ENCODE peak calls at places on chromosomes 1 and 21, in four cellular contexts. M is ovary; G is CD8-positive, alpha-beta memory T cell; T is iPS DF 6.9. E is an unnamed sample.

GRCh38 chr21:35048706-35049617 is at the start of gene RUNX1:
- DNase-seq in M (no peak), G (peak), T (no peak), E (no peak)

GRCh38 chr1:201763439-201764140 is 65.4 kb upstream of the IPO9 start:
- DNase-seq in T (no peak), M (no peak), G (no peak), E (no peak)

GRCh38 chr1:213106298-213106697 is 55.3 kb downstream of the RPS6KC1 start:
- DNase-seq in T (no peak), M (no peak), G (no peak), E (no peak)

GRCh38 chr1:153987621-153988020 is 1.5 kb upstream of the RAB13 start:
- DNase-seq in T (no peak), M (no peak), G (no peak), E (no peak)

GRCh38 chr1:8097077-8097799 is 71.1 kb upstream of the ERRFI1 start:
- DNase-seq in G (no peak), T (no peak), M (no peak), E (no peak)

GRCh38 chr1:160211010-160211790 is 6.0 kb downstream of the PEA15 start:
- DNase-seq in M (no peak), T (no peak), G (no peak), E (no peak)

GRCh38 chr21:43982489-43983078 is 29.5 kb upstream of the TRAPPC10 start:
- DNase-seq in M (no peak), G (no peak), T (no peak), E (no peak)

GRCh38 chr1:115457295-115457694 is 119.2 kb upstream of the NGF start:
- DNase-seq in M (no peak), G (no peak), T (no peak), E (no peak)

GRCh38 chr1:111770916-111771315 is 15.2 kb downstream of the DDX20 start:
- DNase-seq in G (no peak), T (no peak), M (no peak), E (no peak)

DNA sequence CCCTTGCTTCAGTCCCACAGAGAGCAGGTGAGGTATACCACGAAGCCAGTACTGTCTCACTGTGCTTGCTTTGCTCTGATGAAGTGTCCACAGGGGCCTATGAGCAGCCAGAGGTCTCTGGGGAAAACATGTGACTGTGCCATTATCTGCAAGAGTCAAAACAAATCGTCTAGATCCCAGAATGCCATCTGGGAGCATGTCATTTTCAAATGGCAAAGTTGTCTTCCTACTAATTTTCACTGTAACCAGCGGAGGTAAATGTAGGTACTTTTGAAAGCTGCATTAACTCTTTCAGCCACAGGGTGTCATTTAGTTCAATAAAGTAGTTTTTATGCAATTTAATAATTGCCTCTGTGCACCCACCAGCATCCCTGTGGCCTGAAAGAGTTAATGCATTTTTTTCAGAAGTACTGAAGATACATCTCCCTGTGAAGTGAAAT is 173.6 kb upstream of the SGIP1 start:
- DNase-seq in G (no peak), T (no peak), M (no peak), E (no peak)
- H3K4me3 ChIP-seq in G (no peak), T (no peak), M (no peak), E (no peak)

GRCh38 chr1:3968851-3969250 is 68.8 kb upstream of the C1orf174 start:
- DNase-seq in M (no peak), G (no peak), T (no peak), E (no peak)
- H3K27ac ChIP-seq in M (no peak), G (no peak), T (no peak), E (no peak)

DNA sequence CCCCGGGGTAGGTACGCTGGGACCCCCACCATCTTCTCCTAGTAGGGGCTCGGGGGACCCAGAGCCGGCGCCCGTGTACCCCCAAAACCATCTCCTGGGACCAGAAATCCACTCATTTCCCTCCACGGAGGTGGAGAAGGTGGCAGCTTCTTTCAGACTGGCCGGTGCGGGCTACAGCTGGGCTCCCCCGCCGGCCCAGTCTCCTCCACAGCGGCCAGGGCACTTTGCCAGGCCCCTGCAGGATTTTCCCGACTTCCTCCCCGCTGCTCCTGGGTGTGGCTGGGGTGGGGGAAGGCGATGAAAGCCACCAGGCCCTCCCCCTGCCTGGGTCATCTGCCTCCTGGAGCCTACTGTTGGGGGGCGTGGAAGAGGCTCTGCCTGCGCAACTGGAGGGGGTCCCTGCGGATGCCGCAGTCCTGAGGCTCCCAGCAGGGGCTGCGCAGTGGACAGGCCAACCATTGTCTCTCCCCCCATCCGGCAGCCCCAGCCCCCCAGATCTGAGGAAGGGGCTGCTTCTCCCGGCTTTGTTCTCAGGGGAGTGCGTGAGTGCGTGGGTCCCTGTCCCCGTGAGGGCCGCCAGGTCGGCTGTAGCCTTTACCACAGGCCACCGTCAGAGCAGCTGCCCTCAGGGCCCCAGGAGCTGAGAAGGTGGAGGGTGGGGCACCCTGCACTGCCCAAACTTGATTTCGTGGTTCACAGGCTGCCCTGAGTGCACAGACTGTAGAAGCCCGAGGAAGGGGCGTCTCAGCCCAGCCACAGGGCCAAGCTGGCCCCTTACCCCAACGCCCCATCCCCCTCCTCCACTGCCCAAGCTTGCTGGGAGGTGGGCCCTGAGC is 1.3 kb downstream of the AGRN start:
- DNase-seq in G (no peak), T (no peak), M (no peak), E (no peak)
- H3K4me3 ChIP-seq in G (no peak), T (peak), M (peak), E (peak)

GRCh38 chr1:47331875-47332274 is 1.7 kb upstream of the CMPK1 start:
- DNase-seq in M (no peak), G (no peak), T (no peak), E (no peak)
- H3K27ac ChIP-seq in M (no peak), G (peak), T (no peak), E (no peak)

DNA sequence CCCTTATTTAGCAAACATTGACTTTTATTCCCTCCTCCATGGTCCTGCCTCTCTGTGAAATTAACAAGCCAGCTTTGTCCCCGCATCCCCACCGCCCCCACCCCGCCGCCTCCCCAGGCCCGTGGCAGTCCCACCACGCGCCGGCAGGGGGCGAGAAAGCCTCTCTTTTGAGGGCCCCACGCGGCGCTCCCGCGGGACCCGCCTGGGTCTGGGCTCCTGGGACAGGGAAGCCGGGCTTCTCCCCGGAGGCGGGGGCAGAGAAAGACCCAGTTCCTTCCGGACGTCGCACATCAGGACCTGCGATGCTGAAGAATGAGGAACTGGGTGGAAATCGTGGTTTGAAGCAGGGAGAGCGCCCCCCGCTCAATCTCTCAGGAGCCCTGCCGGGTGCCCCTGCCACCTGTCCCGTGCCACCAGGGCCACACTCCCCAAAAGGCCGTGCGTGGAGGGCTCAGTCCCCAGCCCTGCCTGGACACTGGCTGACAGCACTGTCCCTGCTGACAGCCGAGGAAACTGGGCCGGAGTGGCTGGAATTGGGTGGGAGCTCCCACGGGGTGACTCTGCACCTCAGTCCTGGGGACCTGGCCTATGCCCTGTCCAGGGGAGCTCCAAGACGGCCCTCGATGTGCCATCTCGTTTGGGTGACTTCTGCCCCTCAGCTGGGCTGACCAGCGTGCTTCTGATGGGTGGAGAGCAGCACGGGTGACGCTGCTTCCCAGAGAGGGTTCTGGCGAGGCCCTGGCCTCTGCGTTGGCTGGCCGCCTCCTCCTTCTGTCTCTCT is 8.6 kb upstream of the ACTRT2 start:
- DNase-seq in G (no peak), T (no peak), M (peak), E (no peak)
- H3K4me3 ChIP-seq in G (no peak), T (no peak), M (no peak), E (peak)

GRCh38 chr1:109371271-109371739 is 26.4 kb downstream of the SORT1 start:
- DNase-seq in G (no peak), M (no peak), T (no peak), E (no peak)
- H3K27ac ChIP-seq in G (no peak), M (peak), T (no peak), E (peak)

GRCh38 chr1:219927298-219927955 is 930 bp downstream of the SLC30A10 start:
- DNase-seq in M (no peak), T (no peak), G (no peak), E (no peak)

GRCh38 chr1:219926363-219926998 is 1.9 kb downstream of the SLC30A10 start:
- DNase-seq in M (no peak), G (no peak), T (no peak), E (no peak)

GRCh38 chr1:219928791-219929118 is 398 bp upstream of the SLC30A10 start:
- DNase-seq in G (no peak), T (no peak), M (no peak), E (no peak)

GRCh38 chr1:219931033-219931432 is 2.7 kb upstream of the SLC30A10 start:
- DNase-seq in T (no peak), G (no peak), M (no peak), E (no peak)

GRCh38 chr1:219927956-219928790 is at the start of gene SLC30A10:
- DNase-seq in M (no peak), T (no peak), G (no peak), E (no peak)
- H3K4me3 ChIP-seq in M (peak), T (peak), G (no peak), E (peak)